ENCODE peak calls at places on chromosomes 11 and 22, in seven cellular contexts. K is B cell, F is PC-3, V is psoas muscle, L is astrocyte of the cerebellum, C is heart left ventricle, A is Peyer's patch. T is an unnamed sample.

GRCh38 chr22:32396255-32396654 is 15.8 kb downstream of the RTCB start:
- DNase-seq in K (no peak), F (no peak), V (no peak), L (no peak), C (no peak), A (no peak), T (no peak)

GRCh38 chr22:31876156-31877035 is 67.9 kb upstream of the YWHAH start:
- DNase-seq in K (no peak), F (no peak), V (no peak), L (no peak), C (no peak), A (no peak), T (no peak)

GRCh38 chr11:11916981-11917399 is 75.2 kb downstream of the USP47 start:
- DNase-seq in K (no peak), F (peak; percentile 55), V (no peak), L (peak; percentile 47), C (no peak), A (no peak), T (no peak)

GRCh38 chr11:83219095-83219494 is 25.6 kb downstream of the ANKRD42 start:
- DNase-seq in K (no peak), F (peak; percentile 10), V (no peak), L (no peak), C (no peak), A (no peak), T (no peak)

GRCh38 chr22:40463727-40464126 is 93.3 kb downstream of the SGSM3 start:
- DNase-seq in K (peak; percentile 31), F (no peak), V (no peak), L (no peak), C (no peak), A (no peak), T (no peak)

GRCh38 chr11:131662310-131662709 is 291.9 kb downstream of the NTM start:
- DNase-seq in K (no peak), F (no peak), V (no peak), L (no peak), C (no peak), A (no peak), T (no peak)

GRCh38 chr11:87368876-87369480 is 331.2 kb downstream of the TMEM135 start:
- DNase-seq in K (no peak), F (peak; percentile 35), V (no peak), L (no peak), C (no peak), A (no peak), T (no peak)

GRCh38 chr11:20057055-20057943 is 103.0 kb downstream of the DBX1 start:
- DNase-seq in K (no peak), F (no peak), V (no peak), L (no peak), C (no peak), A (no peak), T (no peak)

GRCh38 chr22:27336151-27337090 is 465.1 kb downstream of the MN1 start:
- DNase-seq in K (no peak), F (peak; percentile 19), V (no peak), L (peak; percentile 74), C (no peak), A (no peak), T (no peak)

GRCh38 chr11:117300301-117300700 is 9.2 kb downstream of the BACE1-AS start:
- DNase-seq in K (no peak), F (no peak), V (peak; percentile 21), L (peak; percentile 24), C (peak; percentile 46), A (no peak), T (no peak)

GRCh38 chr11:76903325-76903724 is 42.6 kb downstream of the ACER3 start:
- DNase-seq in K (no peak), F (peak; percentile 87), V (no peak), L (no peak), C (no peak), A (no peak), T (no peak)

GRCh38 chr11:114738954-114739353 is 60.6 kb downstream of the NXPE2 start:
- DNase-seq in K (peak; percentile 8), F (peak; percentile 71), V (no peak), L (peak; percentile 26), C (no peak), A (no peak), T (no peak)

GRCh38 chr22:17835256-17835655 is 61.0 kb upstream of the BID start:
- DNase-seq in K (no peak), F (no peak), V (no peak), L (no peak), C (no peak), A (no peak), T (no peak)

GRCh38 chr11:70481625-70482528 is 83.5 kb downstream of the CTTN start:
- DNase-seq in K (no peak), F (peak; percentile 94), V (peak; percentile 74), L (no peak), C (peak; percentile 61), A (peak; percentile 78), T (peak; percentile 48)

GRCh38 chr11:112210890-112211289 is 15.3 kb upstream of the PTS start:
- DNase-seq in K (no peak), F (no peak), V (no peak), L (no peak), C (no peak), A (no peak), T (no peak)

GRCh38 chr11:19951558-19952083 is 208.7 kb downstream of the DBX1 start:
- DNase-seq in K (peak; percentile 60), F (peak; percentile 87), V (no peak), L (no peak), C (no peak), A (no peak), T (no peak)

DNA sequence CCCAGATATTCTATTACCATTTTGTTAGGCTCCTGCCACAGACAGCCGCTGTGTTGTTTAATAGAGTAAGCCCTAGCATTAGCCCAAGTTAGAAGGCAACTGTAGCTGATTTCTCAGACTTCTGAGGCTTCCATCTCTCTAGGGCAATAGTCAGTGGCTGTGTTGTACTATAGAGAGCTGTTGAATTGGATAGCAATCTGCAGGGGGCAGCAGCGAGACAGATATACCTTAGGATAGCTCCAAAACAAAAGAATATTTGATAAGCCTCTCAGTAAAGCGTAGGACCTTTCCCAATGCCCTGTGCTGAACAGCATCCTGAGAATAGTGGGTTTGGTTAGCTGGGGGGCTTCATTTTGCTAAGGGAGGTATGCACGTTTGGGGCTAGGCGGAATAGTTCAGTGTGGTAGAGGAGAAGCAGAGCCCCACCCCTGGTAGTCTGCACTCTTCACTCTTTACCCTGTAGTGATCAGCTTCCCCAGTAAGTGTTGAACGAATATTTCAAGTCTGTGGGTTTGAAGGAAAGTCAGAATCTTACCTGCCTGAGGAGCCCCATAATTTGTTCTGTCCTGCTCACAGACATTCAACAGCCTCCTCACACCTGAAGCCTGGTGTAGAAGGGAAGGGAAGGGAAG is 515.1 kb downstream of the INSC start:
- DNase-seq in K (no peak), F (no peak), V (no peak), L (no peak), C (no peak), A (no peak), T (peak; percentile 35)
- TF ChIP-seq CTCF in K (no peak), F (peak; percentile 18), V (peak; percentile 32), L (no peak), C (peak; percentile 42), A (peak; percentile 54), T (peak; percentile 47)

DNA sequence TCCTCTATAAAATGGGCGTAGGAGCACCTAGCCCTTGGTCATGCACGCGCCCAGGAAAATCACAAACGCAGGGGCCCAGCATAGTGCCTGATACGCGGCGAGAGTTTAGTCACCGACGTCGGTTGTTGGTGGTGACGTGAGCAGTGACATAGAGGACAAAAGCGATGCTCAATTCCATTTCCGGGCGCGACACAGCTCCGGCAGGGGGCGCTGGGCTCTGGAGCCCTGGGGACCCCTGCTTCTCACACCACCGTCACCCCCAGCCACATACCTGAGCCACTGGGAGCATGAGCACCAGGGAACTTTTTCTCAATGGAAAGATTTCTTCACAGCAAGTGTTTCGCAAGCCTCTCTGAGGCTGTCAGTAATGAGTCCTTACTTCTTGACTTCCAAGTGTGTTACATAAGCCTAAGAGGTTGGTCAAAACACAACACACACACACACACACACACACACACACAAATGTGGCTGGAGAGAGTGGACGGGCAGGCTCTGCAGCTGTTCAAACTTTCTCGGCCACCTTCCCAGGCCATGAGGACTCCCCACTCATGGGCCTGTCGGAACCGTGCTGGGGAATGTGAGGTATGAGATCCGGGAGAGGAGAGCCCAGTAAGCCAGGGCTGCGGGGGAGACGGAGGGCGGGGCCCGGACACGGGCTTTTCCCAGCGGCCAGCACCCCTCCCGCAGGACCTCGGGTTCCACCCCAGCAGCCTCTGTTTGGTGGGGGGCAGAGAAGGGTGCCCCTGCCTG is 36.9 kb upstream of the LINC01488 start:
- DNase-seq in K (no peak), F (peak; percentile 63), V (peak; percentile 74), L (no peak), C (peak; percentile 76), A (no peak), T (peak; percentile 70)
- TF ChIP-seq CTCF in K (no peak), F (no peak), V (peak; percentile 31), L (peak; percentile 31), C (peak; percentile 65), A (no peak), T (peak; percentile 59)

DNA sequence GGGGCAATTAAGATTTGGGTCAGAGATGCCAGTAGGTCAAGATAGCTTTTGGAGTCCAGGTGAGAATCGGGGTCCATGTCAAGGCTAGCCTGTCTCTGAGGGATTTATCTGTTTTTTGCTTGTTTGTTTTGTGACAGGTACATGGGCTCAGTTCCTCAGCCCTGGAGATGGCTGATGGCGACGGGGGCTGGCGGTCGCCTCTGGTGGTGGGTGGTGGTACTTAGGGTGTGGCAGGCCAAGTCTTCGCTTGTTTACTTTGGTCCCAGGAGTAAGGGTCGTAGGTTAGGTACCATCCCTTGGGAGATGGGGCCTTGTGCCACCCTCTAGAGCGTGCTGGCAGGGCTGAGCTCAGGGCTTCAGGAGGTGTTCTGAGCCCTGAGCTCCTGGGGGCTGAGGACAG is 4.7 kb downstream of the SLC25A45 start:
- DNase-seq in K (peak; percentile 52), F (no peak), V (no peak), L (no peak), C (no peak), A (no peak), T (no peak)
- TF ChIP-seq CTCF in K (peak; percentile 22), F (no peak), V (no peak), L (peak; percentile 8), C (no peak), A (no peak), T (no peak)

GRCh38 chr22:29815580-29815979 is 22.5 kb downstream of the ASCC2 start:
- DNase-seq in K (no peak), F (no peak), V (no peak), L (no peak), C (no peak), A (no peak), T (no peak)

GRCh38 chr22:29813126-29813525 is 24.9 kb downstream of the ASCC2 start:
- DNase-seq in K (no peak), F (no peak), V (no peak), L (no peak), C (no peak), A (no peak), T (no peak)

GRCh38 chr22:29814003-29814402 is 24.1 kb downstream of the ASCC2 start:
- DNase-seq in K (no peak), F (peak; percentile 29), V (no peak), L (no peak), C (no peak), A (no peak), T (no peak)

GRCh38 chr22:29811377-29811776 is 26.7 kb downstream of the ASCC2 start:
- DNase-seq in K (no peak), F (peak; percentile 37), V (no peak), L (no peak), C (no peak), A (no peak), T (no peak)

DNA sequence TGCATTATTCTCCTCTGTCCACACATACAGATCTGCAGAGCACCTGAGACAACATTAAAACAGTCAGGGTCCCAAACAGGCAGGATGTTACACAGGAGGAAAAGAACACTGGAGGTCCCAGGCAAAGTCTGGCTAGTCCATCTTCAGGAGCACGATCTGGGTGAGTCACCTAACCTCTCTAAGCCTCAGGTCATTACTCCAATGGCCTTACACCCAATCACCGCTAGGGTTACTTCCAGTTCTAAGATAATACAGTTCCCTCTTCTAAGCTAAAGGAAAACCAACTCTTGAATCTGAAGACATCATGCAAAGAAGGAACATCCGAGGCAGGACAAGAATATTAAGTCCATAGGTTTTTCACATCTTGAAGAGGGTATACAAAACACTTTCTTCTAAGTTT is 24.5 kb downstream of the ASCC2 start:
- DNase-seq in K (no peak), F (peak; percentile 55), V (no peak), L (no peak), C (no peak), A (no peak), T (no peak)
- TF ChIP-seq CTCF in K (no peak), F (peak; percentile 51), V (no peak), L (no peak), C (no peak), A (no peak), T (no peak)